ENCODE peak calls at places on chromosome 7, in seven cellular contexts. P is neural progenitor cell; B is activated CD8-positive, alpha-beta T cell treated with anti-CD3 and anti-CD28 coated beads for 36 hours; T is H9; U is psoas muscle; I is upper lobe of right lung; A is BJ. G is an unnamed sample.

GRCh38 chr7:38839846-38840245 is 69.1 kb downstream of the VPS41 start:
- DNase-seq in P (no peak), T (no peak), B (no peak), I (no peak), A (no peak), U (no peak), G (no peak)

GRCh38 chr7:40775877-40776276 is 641.1 kb downstream of the SUGCT start:
- DNase-seq in B (no peak), T (no peak), P (no peak), A (no peak), U (no peak), I (no peak), G (no peak)

GRCh38 chr7:157271991-157272324 is 64.8 kb upstream of the DNAJB6 start:
- DNase-seq in I (peak), B (no peak), U (peak), P (no peak), A (peak), T (no peak), G (peak)

GRCh38 chr7:156836443-156836842 is 56.5 kb downstream of the LMBR1 start:
- DNase-seq in A (no peak), P (no peak), U (no peak), T (no peak), B (no peak), I (no peak), G (no peak)

GRCh38 chr7:57177856-57178767 is 45.9 kb upstream of the ZNF479 start:
- DNase-seq in P (no peak), B (no peak), I (peak), U (no peak), A (no peak), T (no peak), G (no peak)

GRCh38 chr7:92854501-92855238 is 18.3 kb upstream of the CDK6 start:
- DNase-seq in I (no peak), B (peak), T (no peak), P (no peak), A (no peak), U (no peak), G (peak)

GRCh38 chr7:138000081-138000701 is 1.7 kb downstream of the CREB3L2 start:
- DNase-seq in A (peak), T (peak), B (no peak), P (peak), U (peak), I (no peak), G (no peak)

GRCh38 chr7:82166666-82167065 is 276.9 kb downstream of the CACNA2D1 start:
- DNase-seq in I (no peak), P (no peak), A (no peak), U (no peak), B (no peak), T (no peak), G (no peak)

GRCh38 chr7:45726883-45727282 is 146.0 kb downstream of the CCDC201 start:
- DNase-seq in I (peak), A (no peak), P (no peak), B (no peak), T (peak), U (no peak), G (no peak)

GRCh38 chr7:44306608-44307007 is 18.8 kb downstream of the CAMK2B start:
- DNase-seq in I (no peak), U (no peak), P (no peak), A (no peak), B (no peak), T (no peak), G (peak)

GRCh38 chr7:33108591-33108930 is 643 bp downstream of the RP9 start:
- DNase-seq in A (no peak), B (peak), P (peak), I (no peak), T (no peak), U (no peak), G (no peak)

GRCh38 chr7:64914557-64914956 is 11.5 kb downstream of the ZNF273 start:
- DNase-seq in P (no peak), U (no peak), A (no peak), T (no peak), B (no peak), I (no peak), G (no peak)

GRCh38 chr7:28957822-28958234 is 302 bp downstream of the TRIL start:
- DNase-seq in A (no peak), B (no peak), T (peak), P (peak), U (no peak), I (no peak), G (peak)

GRCh38 chr7:19538036-19538435 is 170.8 kb downstream of the POLR1F start:
- DNase-seq in A (no peak), B (no peak), U (no peak), I (no peak), T (no peak), P (peak), G (no peak)

GRCh38 chr7:34087892-34088891 is 182.9 kb downstream of the BMPER start:
- DNase-seq in P (peak), A (no peak), T (peak), I (no peak), B (peak), U (peak), G (no peak)

GRCh38 chr7:51187941-51188340 is 128.7 kb downstream of the COBL start:
- DNase-seq in U (peak), B (no peak), I (no peak), P (peak), T (peak), A (no peak), G (no peak)

GRCh38 chr7:37431413-37431812 is 17.3 kb downstream of the ELMO1 start:
- DNase-seq in A (no peak), T (no peak), B (no peak), P (no peak), I (no peak), U (no peak), G (no peak)

GRCh38 chr7:37430644-37431043 is 18.0 kb downstream of the ELMO1 start:
- DNase-seq in I (no peak), T (no peak), U (no peak), P (no peak), B (no peak), A (no peak), G (no peak)

GRCh38 chr7:37435156-37435555 is 13.5 kb downstream of the ELMO1 start:
- DNase-seq in T (no peak), A (no peak), P (no peak), I (no peak), B (no peak), U (no peak), G (no peak)

GRCh38 chr7:37432240-37432917 is 16.3 kb downstream of the ELMO1 start:
- DNase-seq in B (peak), P (no peak), A (no peak), I (no peak), U (no peak), T (no peak), G (no peak)

GRCh38 chr7:37433166-37433565 is 15.5 kb downstream of the ELMO1 start:
- DNase-seq in U (no peak), A (no peak), B (no peak), T (peak), I (no peak), P (no peak), G (no peak)
- TF ChIP-seq CTCF in U (no peak), A (no peak), B (no peak), T (peak), I (peak), P (peak), G (peak)

GRCh38 chr7:129778770-129779601 is 167.5 kb downstream of the NRF1 start:
- DNase-seq in A (no peak), T (no peak), U (no peak), B (peak), P (peak), I (no peak), G (peak)
- TF ChIP-seq CTCF in A (no peak), T (peak), U (peak), B (peak), P (peak), I (no peak), G (peak)

GRCh38 chr7:2100278-2101205 is 132.2 kb downstream of the MAD1L1 start:
- DNase-seq in I (no peak), T (no peak), P (no peak), A (no peak), U (no peak), B (peak), G (peak)
- TF ChIP-seq CTCF in I (no peak), T (no peak), P (no peak), A (no peak), U (no peak), B (peak), G (peak)

GRCh38 chr7:48139461-48139860 is 31.8 kb upstream of the ABCA13 start:
- DNase-seq in U (no peak), B (no peak), A (no peak), I (no peak), T (peak), P (peak), G (no peak)
- TF ChIP-seq CTCF in U (no peak), B (no peak), A (peak), I (no peak), T (peak), P (peak), G (no peak)

GRCh38 chr7:15389073-15389472 is 172.7 kb downstream of the AGMO start:
- DNase-seq in P (no peak), T (no peak), A (no peak), U (no peak), B (no peak), I (no peak), G (no peak)
- TF ChIP-seq CTCF in P (no peak), T (peak), A (no peak), U (no peak), B (no peak), I (no peak), G (no peak)

GRCh38 chr7:66967029-66967428 is 28.4 kb downstream of the SBDS start:
- DNase-seq in T (no peak), A (no peak), B (peak), P (no peak), U (no peak), I (peak), G (no peak)
- TF ChIP-seq CTCF in T (peak), A (no peak), B (no peak), P (no peak), U (no peak), I (no peak), G (no peak)

DNA sequence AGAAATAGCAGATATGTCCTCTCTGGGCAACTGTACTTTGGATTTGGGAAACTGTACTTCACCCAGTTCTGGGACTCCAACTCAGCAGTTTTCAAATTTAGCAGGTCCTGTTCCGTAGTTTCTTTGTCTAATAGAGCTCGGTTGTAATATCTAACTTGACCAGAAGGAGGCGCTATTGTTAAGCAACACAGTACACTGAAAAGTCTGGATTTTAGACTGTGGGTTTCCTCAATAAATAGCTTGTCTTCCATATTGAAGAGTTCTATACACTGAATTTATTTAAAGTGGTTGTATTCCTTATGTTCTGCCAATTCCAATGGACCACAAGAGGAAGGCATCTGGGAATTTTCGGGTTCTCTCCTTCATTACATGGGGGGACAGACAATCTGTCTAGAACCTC is 39.8 kb downstream of the ELFN1 start:
- DNase-seq in P (no peak), I (no peak), B (no peak), U (no peak), T (no peak), A (no peak), G (no peak)
- TF ChIP-seq CTCF in P (peak), I (peak), B (peak), U (peak), T (peak), A (peak), G (no peak)

DNA sequence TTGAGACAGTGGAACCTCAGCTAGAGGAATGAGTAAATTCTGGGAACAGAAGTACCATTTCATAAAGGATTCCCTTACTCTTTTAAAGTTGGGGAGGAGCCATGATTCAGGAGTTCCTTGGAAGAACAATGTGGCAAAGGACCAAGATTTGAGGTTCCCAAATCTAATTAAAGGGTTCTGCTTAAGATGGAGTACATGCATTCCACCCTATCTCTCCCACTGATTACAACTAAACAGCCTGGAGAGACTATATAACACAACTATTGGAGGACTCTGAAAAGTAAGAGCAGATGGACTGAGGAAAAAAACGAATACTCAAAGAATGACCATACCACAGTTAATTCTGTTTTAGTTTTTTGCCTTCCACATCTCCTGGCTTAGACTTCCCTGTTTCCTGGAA is 212.9 kb upstream of the IMMP2L start:
- DNase-seq in U (no peak), P (no peak), A (no peak), B (no peak), T (no peak), I (no peak), G (no peak)
- TF ChIP-seq CTCF in U (no peak), P (no peak), A (no peak), B (no peak), T (no peak), I (no peak), G (no peak)